ENCODE peak calls at places on chromosomes 2 and 18, in four cellular contexts. J is IMR-90, C is neuronal stem cell, I is mesenchymal stem cell. M is an unnamed sample.

GRCh38 chr2:221836091-221836490 is 264.0 kb upstream of the EPHA4 start:
- DNase-seq in J (no peak), C (no peak), I (no peak), M (no peak)

GRCh38 chr2:10901160-10901559 is 10.6 kb upstream of the KCNF1 start:
- DNase-seq in J (peak; percentile 45), C (no peak), I (peak; percentile 72), M (no peak)

GRCh38 chr2:169446452-169446851 is 32.8 kb upstream of the BBS5 start:
- DNase-seq in J (no peak), C (no peak), I (no peak), M (no peak)

GRCh38 chr18:27948981-27949380 is 227.9 kb downstream of the CDH2 start:
- DNase-seq in J (no peak), C (no peak), I (no peak), M (no peak)

GRCh38 chr2:31208240-31208639 is 9.1 kb downstream of the CAPN14 start:
- DNase-seq in J (no peak), C (no peak), I (no peak), M (no peak)

GRCh38 chr18:14971461-14972185 is 223.7 kb downstream of the ANKRD30B start:
- DNase-seq in J (no peak), C (no peak), I (no peak), M (no peak)

GRCh38 chr2:62858231-62858832 is 152.8 kb downstream of the EHBP1 start:
- DNase-seq in J (no peak), C (no peak), I (peak; percentile 4), M (peak; percentile 2)

GRCh38 chr2:199798004-199798403 is 53.0 kb downstream of the FTCDNL1 start:
- DNase-seq in J (no peak), C (no peak), I (no peak), M (no peak)

DNA sequence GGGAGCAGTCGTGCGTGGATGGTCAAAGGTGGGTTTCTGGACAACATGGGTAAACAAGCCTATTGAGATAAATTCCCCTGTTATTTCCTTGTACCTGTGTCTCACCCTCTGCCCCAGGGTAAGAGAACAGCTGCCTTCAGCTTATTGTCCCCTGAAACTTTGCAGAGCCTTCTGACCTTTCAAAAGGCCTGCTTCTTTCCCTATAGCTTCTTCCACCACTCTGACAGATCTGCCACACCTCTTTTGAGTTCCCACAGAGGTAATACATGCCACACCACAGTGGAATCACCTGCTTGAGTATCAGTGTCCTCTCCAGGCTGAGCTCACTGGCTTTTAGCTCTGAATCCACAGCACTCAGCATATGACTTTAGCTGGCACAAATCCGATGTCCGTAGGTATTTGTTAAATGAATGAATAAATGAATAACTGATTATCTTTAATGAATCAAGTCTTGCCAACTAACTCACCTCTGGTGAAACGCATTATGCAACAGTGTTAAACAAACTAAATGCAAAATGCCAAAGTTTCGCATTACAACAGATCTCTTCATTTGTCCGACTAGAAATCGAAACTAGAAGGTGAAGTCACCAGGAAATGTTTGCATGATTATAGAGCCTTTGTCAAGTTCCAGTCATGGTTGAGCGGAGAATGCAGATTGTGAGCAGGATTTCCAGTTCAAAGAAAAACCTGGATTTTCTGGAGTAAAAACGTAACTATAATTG is 16.3 kb downstream of the DYNAP start:
- DNase-seq in J (peak; percentile 1), C (no peak), I (peak; percentile 14), M (peak; percentile 42)
- H3K4me3 ChIP-seq in J (no peak overlapping the region), C (no peak overlapping the region), I (no peak overlapping the region), M (no peak overlapping the region)

DNA sequence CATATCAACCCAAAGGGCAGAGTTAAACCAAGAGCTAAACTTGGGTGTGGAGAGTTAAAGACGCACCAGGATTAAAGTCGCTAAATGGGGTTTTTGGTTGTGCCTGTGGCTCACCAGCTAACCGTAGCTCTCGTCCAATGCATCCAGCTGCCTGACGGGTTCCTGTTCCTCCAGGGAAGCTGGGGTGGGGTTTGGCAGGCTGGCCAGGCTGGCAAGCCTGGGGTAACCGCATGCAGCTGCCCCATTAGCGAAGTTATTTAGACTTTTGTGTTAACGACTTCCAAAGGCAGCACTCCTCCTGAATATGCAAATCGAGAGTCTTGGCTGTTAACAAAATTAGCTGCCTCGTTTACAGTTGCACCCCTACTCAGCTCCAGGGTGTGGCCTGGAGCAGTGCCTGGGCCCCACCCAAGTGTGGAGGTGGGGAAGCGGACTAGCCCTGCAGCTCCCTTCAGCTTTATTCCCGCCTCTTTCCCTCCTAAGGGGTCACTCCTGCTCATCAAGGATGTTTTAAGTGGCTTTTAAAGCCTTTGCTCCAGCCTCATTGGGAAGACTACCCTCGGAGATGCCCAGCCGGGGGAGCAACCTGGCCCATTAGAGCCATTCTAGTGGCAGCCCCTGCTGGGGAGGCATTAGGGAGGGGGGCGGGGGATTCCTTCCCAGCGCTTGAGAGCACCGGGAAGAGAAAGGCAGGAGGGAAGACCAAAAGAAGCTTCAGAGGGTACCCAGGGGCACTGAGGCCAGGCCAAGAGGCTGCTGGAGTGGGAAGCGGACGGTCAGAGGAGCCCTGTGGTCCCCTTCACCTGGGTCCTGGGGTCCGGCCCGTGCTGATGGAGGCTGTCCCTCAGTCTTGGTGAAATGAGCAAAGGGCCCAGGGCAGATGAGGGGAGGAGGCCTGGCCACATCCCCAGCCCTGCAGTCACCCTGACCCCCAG is 204.1 kb downstream of the CELF4 start:
- DNase-seq in J (no peak), C (no peak), I (no peak), M (no peak)
- H3K23ac ChIP-seq in J (no peak overlapping the region), C (peak overlapping the region; percentile 21), I (no peak overlapping the region), M (no peak overlapping the region)

GRCh38 chr2:75710577-75711253 is at the start of gene GCFC2:
- DNase-seq in J (peak; percentile 84), C (peak; percentile 64), I (peak; percentile 84), M (peak; percentile 95)
- H3K18ac ChIP-seq in J (peak within 1 kb of the TSS; percentile 93), C (peak within 1 kb of the TSS; percentile 97), I (peak within 1 kb of the TSS; percentile 89), M (peak within 1 kb of the TSS; percentile 78)

GRCh38 chr2:84918430-84918829 is 13.0 kb downstream of the TMSB10 start:
- DNase-seq in J (no peak), C (no peak), I (no peak), M (no peak)

GRCh38 chr2:84925336-84925723 is 19.9 kb downstream of the TMSB10 start:
- DNase-seq in J (no peak), C (no peak), I (no peak), M (no peak)

GRCh38 chr2:84923009-84923408 is 17.6 kb downstream of the TMSB10 start:
- DNase-seq in J (no peak), C (no peak), I (no peak), M (no peak)

GRCh38 chr2:84924173-84925106 is 19.0 kb downstream of the TMSB10 start:
- DNase-seq in J (peak; percentile 30), C (no peak), I (no peak), M (peak; percentile 62)

GRCh38 chr2:84919885-84920580 is 14.6 kb downstream of the TMSB10 start:
- DNase-seq in J (peak; percentile 99), C (no peak), I (peak; percentile 97), M (peak; percentile 80)
- H3K4me3 ChIP-seq in J (peak overlapping the region; percentile 18), C (no peak overlapping the region), I (peak overlapping the region; percentile 59), M (no peak overlapping the region)

GRCh38 chr2:128791120-128791982 is 472.7 kb upstream of the HS6ST1 start:
- DNase-seq in J (no peak), C (no peak), I (no peak), M (no peak)
- H3K23ac ChIP-seq in J (no peak overlapping the region), C (peak overlapping the region; percentile 18), I (no peak overlapping the region), M (no peak overlapping the region)

GRCh38 chr2:206713770-206714169 is 4.4 kb downstream of the DYTN start:
- DNase-seq in J (no peak), C (no peak), I (no peak), M (no peak)
- H3K18ac ChIP-seq in J (no peak overlapping the region), C (no peak overlapping the region), I (no peak overlapping the region), M (no peak overlapping the region)

GRCh38 chr18:46424898-46425297 is 232.1 kb downstream of the LOXHD1 start:
- DNase-seq in J (no peak), C (peak; percentile 35), I (no peak), M (peak; percentile 51)
- H3K4me3 ChIP-seq in J (no peak overlapping the region), C (no peak overlapping the region), I (no peak overlapping the region), M (no peak overlapping the region)

M was measured in mesendoderm.